ENCODE peak calls at places on chromosomes 3 and 15, in six cellular contexts. J is fibroblast of the aortic adventitia, W is heart left ventricle, D is IMR-90, F is mucosa of descending colon, R is GM13977. V is an unnamed sample.

GRCh38 chr3:167940241-167940640 is 155.5 kb downstream of the GOLIM4 start:
- DNase-seq in J (peak), W (no peak), D (no peak), F (no peak), R (no peak), V (no peak)

GRCh38 chr15:33547876-33548275 is 237.1 kb downstream of the RYR3 start:
- DNase-seq in J (peak), W (no peak), D (peak), F (no peak), R (no peak), V (no peak)

GRCh38 chr3:182122779-182123178 is 411.1 kb downstream of the SOX2 start:
- DNase-seq in J (no peak), W (no peak), D (no peak), F (no peak), R (no peak), V (no peak)

GRCh38 chr3:157669403-157669802 is 166.2 kb upstream of the VEPH1 start:
- DNase-seq in J (no peak), W (no peak), D (no peak), F (no peak), R (no peak), V (no peak)

GRCh38 chr15:74383286-74383685 is 15.8 kb upstream of the CYP11A1 start:
- DNase-seq in J (no peak), W (no peak), D (no peak), F (peak), R (no peak), V (no peak)

GRCh38 chr15:33559207-33559890 is 248.6 kb downstream of the RYR3 start:
- DNase-seq in J (no peak), W (no peak), D (no peak), F (no peak), R (no peak), V (no peak)

GRCh38 chr15:89121414-89121813 is 33.2 kb downstream of the ABHD2 start:
- DNase-seq in J (no peak), W (no peak), D (no peak), F (peak), R (no peak), V (no peak)

GRCh38 chr15:101190196-101190595 is 61.7 kb downstream of the CHSY1 start:
- DNase-seq in J (no peak), W (no peak), D (peak), F (no peak), R (no peak), V (no peak)

GRCh38 chr3:181176610-181177009 is 187.1 kb upstream of the DNAJC19 start:
- DNase-seq in J (peak), W (peak), D (peak), F (no peak), R (no peak), V (no peak)

GRCh38 chr3:127632441-127632840 is 3.5 kb downstream of the PODXL2 start:
- DNase-seq in J (no peak), W (no peak), D (no peak), F (no peak), R (no peak), V (no peak)

GRCh38 chr15:41523097-41523496 is 9.5 kb upstream of the LTK start:
- DNase-seq in J (no peak), W (no peak), D (peak), F (no peak), R (no peak), V (no peak)

GRCh38 chr15:87648278-87648677 is 608.3 kb downstream of the NTRK3 start:
- DNase-seq in J (peak), W (no peak), D (peak), F (no peak), R (no peak), V (no peak)

GRCh38 chr3:130433306-130433705 is 83.7 kb upstream of the COL6A6 start:
- DNase-seq in J (no peak), W (no peak), D (no peak), F (no peak), R (no peak), V (no peak)

GRCh38 chr15:26191216-26191615 is 328.1 kb upstream of the ATP10A start:
- DNase-seq in J (no peak), W (peak), D (no peak), F (no peak), R (no peak), V (no peak)

GRCh38 chr15:70698991-70699390 is 64.4 kb downstream of the UACA start:
- DNase-seq in J (no peak), W (no peak), D (no peak), F (no peak), R (no peak), V (no peak)

GRCh38 chr15:48644498-48644826 is 1.0 kb downstream of the FBN1 start:
- DNase-seq in J (peak), W (no peak), D (peak), F (no peak), R (peak), V (no peak)

GRCh38 chr3:56801151-56801596 is 575 bp downstream of the ARHGEF3 start:
- DNase-seq in J (no peak), W (no peak), D (no peak), F (no peak), R (no peak), V (no peak)

GRCh38 chr3:130539005-130539404 is 22.0 kb downstream of the COL6A6 start:
- DNase-seq in J (peak), W (no peak), D (peak), F (no peak), R (peak), V (peak)

GRCh38 chr3:53425936-53426335 is 68.5 kb upstream of the CACNA1D start:
- DNase-seq in J (no peak), W (no peak), D (no peak), F (no peak), R (no peak), V (no peak)

GRCh38 chr3:119810018-119810435 is 28.1 kb downstream of the NR1I2 start:
- DNase-seq in J (peak), W (peak), D (peak), F (peak), R (peak), V (peak)

GRCh38 chr3:120506828-120507774 is 56.3 kb upstream of the FSTL1 start:
- DNase-seq in J (peak), W (no peak), D (peak), F (no peak), R (no peak), V (peak)

GRCh38 chr15:57611938-57612337 is 20.2 kb downstream of the MYZAP start:
- DNase-seq in J (peak), W (no peak), D (no peak), F (no peak), R (no peak), V (no peak)

DNA sequence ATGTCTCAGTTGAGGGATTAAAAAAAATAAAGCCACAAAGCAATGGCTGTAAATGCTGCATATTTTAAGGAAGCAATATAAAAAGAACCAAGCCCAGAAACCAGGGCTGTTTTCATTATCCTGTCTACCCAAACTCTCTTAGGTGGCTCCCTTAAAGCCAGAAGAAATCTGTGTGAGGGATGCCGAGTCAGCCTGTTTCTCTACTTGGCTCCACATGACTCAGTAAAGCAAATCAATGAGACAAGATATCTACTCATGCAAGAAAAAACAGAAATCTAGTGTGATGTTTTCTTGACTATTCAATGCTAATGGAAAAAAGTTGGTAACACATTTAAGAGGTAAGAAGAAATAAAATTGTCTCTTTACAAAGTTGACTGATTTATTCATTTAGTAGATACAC is 296.2 kb downstream of the ZBTB20 start:
- DNase-seq in J (no peak), W (no peak), D (peak), F (no peak), R (no peak), V (no peak)
- TF ChIP-seq CTCF in J (no peak), W (no peak), D (no peak), F (no peak), R (no peak), V (no peak)

GRCh38 chr3:158763421-158763820 is 31.2 kb upstream of the RARRES1 start:
- DNase-seq in J (no peak), W (no peak), D (no peak), F (no peak), R (no peak), V (no peak)
- TF ChIP-seq CTCF in J (no peak), W (no peak), D (no peak), F (no peak), R (no peak), V (no peak)

DNA sequence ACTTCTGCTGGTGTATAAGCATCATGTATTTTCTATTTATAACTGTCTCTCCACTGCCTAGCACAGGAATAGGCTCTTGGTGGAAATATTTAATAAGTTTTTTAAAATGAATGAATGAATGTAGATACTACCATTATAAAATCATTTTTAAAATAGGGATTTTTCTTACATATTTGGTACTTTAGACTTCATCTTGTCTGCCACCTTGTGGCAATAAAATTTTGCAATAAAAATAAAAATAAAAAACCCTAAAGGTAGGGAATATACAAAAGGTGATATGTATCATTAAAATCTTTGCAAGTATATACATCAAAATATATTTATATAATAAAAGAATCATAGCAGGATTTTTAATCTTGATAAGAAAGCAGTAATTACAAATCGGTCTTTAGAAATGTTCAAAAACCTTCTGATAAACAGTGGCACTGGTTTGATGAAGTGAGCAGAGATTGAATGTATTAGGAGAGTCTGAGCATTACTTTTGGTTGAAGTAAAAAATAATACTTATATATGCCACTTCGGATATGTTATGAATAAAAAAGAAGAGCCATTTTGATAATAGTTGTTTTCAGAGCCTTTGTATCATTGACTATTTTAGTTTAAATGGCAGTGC is 95.2 kb downstream of the SPATA16 start:
- DNase-seq in J (peak), W (no peak), D (no peak), F (no peak), R (no peak), V (no peak)
- TF ChIP-seq CTCF in J (peak), W (peak), D (peak), F (no peak), R (no peak), V (peak)

DNA sequence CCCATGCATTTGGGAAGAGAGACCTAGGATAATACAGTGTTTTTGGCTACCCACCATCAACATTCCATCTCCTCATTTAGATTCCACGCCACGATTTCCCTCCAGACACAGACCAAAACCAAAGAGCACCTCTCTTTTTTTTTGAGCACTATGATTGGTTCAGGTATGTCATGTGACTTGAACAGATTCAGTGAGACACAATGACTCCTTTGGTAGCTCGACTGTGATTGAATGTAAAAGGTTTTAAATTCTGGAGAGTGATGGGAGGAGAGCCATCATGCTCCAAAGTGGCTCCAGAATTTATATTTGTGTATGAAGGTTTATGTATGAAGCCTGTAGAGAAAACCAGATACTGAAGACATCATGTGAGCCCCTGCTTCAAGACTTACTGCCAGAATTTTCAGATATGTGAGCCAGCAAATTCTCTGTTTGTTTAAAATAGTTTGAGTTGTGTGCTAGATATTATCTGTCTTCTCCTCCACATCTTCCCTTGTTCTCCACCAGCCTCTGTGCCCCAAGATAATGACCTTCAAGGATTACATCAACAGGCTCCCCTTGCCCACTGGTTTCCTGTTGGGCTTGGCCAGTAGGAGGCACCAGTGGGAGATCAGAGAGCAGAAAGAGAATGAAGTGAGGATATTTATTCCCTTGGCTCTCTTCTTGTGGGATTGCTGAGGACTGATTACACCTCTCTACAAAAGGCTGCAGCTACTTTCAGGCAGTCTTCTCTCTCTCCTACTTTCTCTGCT is 12.5 kb downstream of the MYD88 start:
- DNase-seq in J (peak), W (no peak), D (no peak), F (no peak), R (no peak), V (no peak)
- TF ChIP-seq CTCF in J (peak), W (no peak), D (no peak), F (no peak), R (no peak), V (peak)

GRCh38 chr3:16150285-16150684 is 24.2 kb upstream of the GALNT15 start:
- DNase-seq in J (no peak), W (no peak), D (no peak), F (no peak), R (no peak), V (no peak)
- TF ChIP-seq CTCF in J (peak), W (no peak), D (no peak), F (no peak), R (no peak), V (no peak)